ENCODE peak calls at places on chromosomes 7 and 10, in six cellular contexts. One of them, this sample, is unnamed.
A peak's percentile ranks its signal among the peaks of the same experiment; 100 is the strongest.

GRCh38 chr10:93288679-93289634 is 193.2 kb downstream of the MYOF start:
- DNase-seq in mucosa of descending colon: no peak
- DNase-seq in stimulated activated CD4-positive, alpha-beta T cell treated with anti-CD3 and anti-CD28 coated beads, Interleukin-15, amount 100 ng/mL, for 24 hours: peak; percentile 68
- DNase-seq in HL-60: peak; percentile 17
- DNase-seq in AML-193: peak; percentile 59
- DNase-seq in GM12891: peak; percentile 27
- DNase-seq in this sample: peak; percentile 76

GRCh38 chr10:14648936-14649335 is 125.8 kb downstream of the FAM107B start:
- DNase-seq in mucosa of descending colon: no peak
- DNase-seq in stimulated activated CD4-positive, alpha-beta T cell treated with anti-CD3 and anti-CD28 coated beads, Interleukin-15, amount 100 ng/mL, for 24 hours: no peak
- DNase-seq in HL-60: no peak
- DNase-seq in AML-193: no peak
- DNase-seq in GM12891: no peak
- DNase-seq in this sample: no peak

GRCh38 chr10:123741146-123741545 is 75.0 kb downstream of the GPR26 start:
- DNase-seq in mucosa of descending colon: no peak
- DNase-seq in stimulated activated CD4-positive, alpha-beta T cell treated with anti-CD3 and anti-CD28 coated beads, Interleukin-15, amount 100 ng/mL, for 24 hours: no peak
- DNase-seq in HL-60: no peak
- DNase-seq in AML-193: no peak
- DNase-seq in GM12891: no peak
- DNase-seq in this sample: no peak

GRCh38 chr7:71290382-71290781 is 158.4 kb downstream of the GALNT17 start:
- DNase-seq in mucosa of descending colon: no peak
- DNase-seq in stimulated activated CD4-positive, alpha-beta T cell treated with anti-CD3 and anti-CD28 coated beads, Interleukin-15, amount 100 ng/mL, for 24 hours: no peak
- DNase-seq in HL-60: no peak
- DNase-seq in AML-193: no peak
- DNase-seq in GM12891: no peak
- DNase-seq in this sample: no peak

GRCh38 chr7:116713918-116714317 is 41.9 kb downstream of the MET start:
- DNase-seq in mucosa of descending colon: no peak
- DNase-seq in stimulated activated CD4-positive, alpha-beta T cell treated with anti-CD3 and anti-CD28 coated beads, Interleukin-15, amount 100 ng/mL, for 24 hours: no peak
- DNase-seq in HL-60: no peak
- DNase-seq in AML-193: no peak
- DNase-seq in GM12891: no peak
- DNase-seq in this sample: no peak

GRCh38 chr7:128860158-128861073 is 2.2 kb upstream of the ATP6V1F start:
- DNase-seq in mucosa of descending colon: no peak
- DNase-seq in stimulated activated CD4-positive, alpha-beta T cell treated with anti-CD3 and anti-CD28 coated beads, Interleukin-15, amount 100 ng/mL, for 24 hours: no peak
- DNase-seq in HL-60: no peak
- DNase-seq in AML-193: no peak
- DNase-seq in GM12891: no peak
- DNase-seq in this sample: no peak

GRCh38 chr10:79116801-79117723 is 48.3 kb downstream of the ZMIZ1 start:
- DNase-seq in mucosa of descending colon: no peak
- DNase-seq in stimulated activated CD4-positive, alpha-beta T cell treated with anti-CD3 and anti-CD28 coated beads, Interleukin-15, amount 100 ng/mL, for 24 hours: no peak
- DNase-seq in HL-60: no peak
- DNase-seq in AML-193: no peak
- DNase-seq in GM12891: no peak
- DNase-seq in this sample: no peak

GRCh38 chr7:479115-479947 is 40.3 kb downstream of the PDGFA start:
- DNase-seq in mucosa of descending colon: peak; percentile 33
- DNase-seq in stimulated activated CD4-positive, alpha-beta T cell treated with anti-CD3 and anti-CD28 coated beads, Interleukin-15, amount 100 ng/mL, for 24 hours: no peak
- DNase-seq in HL-60: no peak
- DNase-seq in AML-193: no peak
- DNase-seq in GM12891: no peak
- DNase-seq in this sample: no peak

GRCh38 chr10:132607961-132608495 is 70.4 kb downstream of the INPP5A start:
- DNase-seq in mucosa of descending colon: peak; percentile 43
- DNase-seq in stimulated activated CD4-positive, alpha-beta T cell treated with anti-CD3 and anti-CD28 coated beads, Interleukin-15, amount 100 ng/mL, for 24 hours: no peak
- DNase-seq in HL-60: no peak
- DNase-seq in AML-193: no peak
- DNase-seq in GM12891: no peak
- DNase-seq in this sample: no peak

GRCh38 chr7:84372155-84372621 is 177.6 kb upstream of the SEMA3A start:
- DNase-seq in mucosa of descending colon: no peak
- DNase-seq in stimulated activated CD4-positive, alpha-beta T cell treated with anti-CD3 and anti-CD28 coated beads, Interleukin-15, amount 100 ng/mL, for 24 hours: no peak
- DNase-seq in HL-60: peak; percentile 2
- DNase-seq in AML-193: no peak
- DNase-seq in GM12891: no peak
- DNase-seq in this sample: no peak

GRCh38 chr10:123782549-123782948 is 109.1 kb downstream of the CPXM2 start:
- DNase-seq in mucosa of descending colon: no peak
- DNase-seq in stimulated activated CD4-positive, alpha-beta T cell treated with anti-CD3 and anti-CD28 coated beads, Interleukin-15, amount 100 ng/mL, for 24 hours: no peak
- DNase-seq in HL-60: no peak
- DNase-seq in AML-193: no peak
- DNase-seq in GM12891: no peak
- DNase-seq in this sample: no peak

GRCh38 chr10:131815366-131816156 is 85.2 kb upstream of the PPP2R2D start:
- DNase-seq in mucosa of descending colon: peak; percentile 13
- DNase-seq in stimulated activated CD4-positive, alpha-beta T cell treated with anti-CD3 and anti-CD28 coated beads, Interleukin-15, amount 100 ng/mL, for 24 hours: no peak
- DNase-seq in HL-60: no peak
- DNase-seq in AML-193: no peak
- DNase-seq in GM12891: no peak
- DNase-seq in this sample: no peak

GRCh38 chr10:69636626-69637550 is 6.8 kb downstream of the FAM241B start:
- DNase-seq in mucosa of descending colon: no peak
- DNase-seq in stimulated activated CD4-positive, alpha-beta T cell treated with anti-CD3 and anti-CD28 coated beads, Interleukin-15, amount 100 ng/mL, for 24 hours: peak; percentile 24
- DNase-seq in HL-60: no peak
- DNase-seq in AML-193: no peak
- DNase-seq in GM12891: no peak
- DNase-seq in this sample: peak; percentile 38

GRCh38 chr7:10998984-10999757 is 25.5 kb downstream of the PHF14 start:
- DNase-seq in mucosa of descending colon: no peak
- DNase-seq in stimulated activated CD4-positive, alpha-beta T cell treated with anti-CD3 and anti-CD28 coated beads, Interleukin-15, amount 100 ng/mL, for 24 hours: no peak
- DNase-seq in HL-60: no peak
- DNase-seq in AML-193: no peak
- DNase-seq in GM12891: no peak
- DNase-seq in this sample: no peak

GRCh38 chr7:129047761-129048160 is 7.2 kb downstream of the TNPO3 start:
- DNase-seq in mucosa of descending colon: no peak
- DNase-seq in stimulated activated CD4-positive, alpha-beta T cell treated with anti-CD3 and anti-CD28 coated beads, Interleukin-15, amount 100 ng/mL, for 24 hours: no peak
- DNase-seq in HL-60: no peak
- DNase-seq in AML-193: no peak
- DNase-seq in GM12891: no peak
- DNase-seq in this sample: no peak

GRCh38 chr7:116426428-116427156 is 72.9 kb upstream of the CAV2 start:
- DNase-seq in mucosa of descending colon: no peak
- DNase-seq in stimulated activated CD4-positive, alpha-beta T cell treated with anti-CD3 and anti-CD28 coated beads, Interleukin-15, amount 100 ng/mL, for 24 hours: no peak
- DNase-seq in HL-60: no peak
- DNase-seq in AML-193: no peak
- DNase-seq in GM12891: no peak
- DNase-seq in this sample: no peak